ENCODE peak calls at places on chromosomes 3 and 15, in ten cellular contexts. G is CD8-positive, alpha-beta memory T cell; Y is testis; F is neural progenitor cell; P is stomach; I is neuronal stem cell; Q is HCT116; V is kidney; Z is CD8-positive, alpha-beta T cell; T is right cardiac atrium. U is an unnamed sample.

GRCh38 chr3:148847351-148847750 is 17.7 kb upstream of the CPA3 start:
- DNase-seq in G (no peak), Y (no peak), F (no peak), P (no peak), I (no peak), Q (no peak), V (no peak), Z (no peak), T (no peak), U (no peak)

GRCh38 chr3:117252208-117252607 is 542.6 kb downstream of the TUSC7 start:
- DNase-seq in G (no peak), Y (no peak), F (no peak), P (no peak), I (no peak), Q (no peak), V (no peak), Z (no peak), T (no peak), U (no peak)

GRCh38 chr3:16883726-16884083 is 1.1 kb upstream of the PLCL2 start:
- DNase-seq in G (no peak), Y (no peak), F (no peak), P (no peak), I (no peak), Q (no peak), V (no peak), Z (no peak), T (no peak), U (no peak)

GRCh38 chr3:177050466-177051237 is 146.6 kb downstream of the TBL1XR1 start:
- DNase-seq in G (no peak), Y (no peak), F (peak; percentile 17), P (no peak), I (no peak), Q (peak; percentile 19), V (no peak), Z (no peak), T (no peak), U (no peak)

GRCh38 chr15:32885711-32886110 is 167.9 kb downstream of the GREM1 start:
- DNase-seq in G (no peak), Y (no peak), F (no peak), P (no peak), I (no peak), Q (no peak), V (no peak), Z (no peak), T (no peak), U (no peak)

GRCh38 chr3:119849126-119849525 is 67.2 kb downstream of the NR1I2 start:
- DNase-seq in G (no peak), Y (no peak), F (no peak), P (no peak), I (no peak), Q (no peak), V (no peak), Z (no peak), T (no peak), U (no peak)

GRCh38 chr3:158837232-158837631 is 35.4 kb downstream of the MFSD1 start:
- DNase-seq in G (no peak), Y (no peak), F (no peak), P (no peak), I (no peak), Q (no peak), V (no peak), Z (no peak), T (no peak), U (no peak)

GRCh38 chr3:48090166-48090939 is 74.1 kb upstream of the MAP4 start:
- DNase-seq in G (no peak), Y (no peak), F (no peak), P (no peak), I (no peak), Q (no peak), V (no peak), Z (no peak), T (no peak), U (no peak)

GRCh38 chr3:127366383-127366782 is 78.5 kb upstream of the PRR20G start:
- DNase-seq in G (no peak), Y (no peak), F (peak; percentile 26), P (no peak), I (no peak), Q (no peak), V (no peak), Z (no peak), T (no peak), U (no peak)

DNA sequence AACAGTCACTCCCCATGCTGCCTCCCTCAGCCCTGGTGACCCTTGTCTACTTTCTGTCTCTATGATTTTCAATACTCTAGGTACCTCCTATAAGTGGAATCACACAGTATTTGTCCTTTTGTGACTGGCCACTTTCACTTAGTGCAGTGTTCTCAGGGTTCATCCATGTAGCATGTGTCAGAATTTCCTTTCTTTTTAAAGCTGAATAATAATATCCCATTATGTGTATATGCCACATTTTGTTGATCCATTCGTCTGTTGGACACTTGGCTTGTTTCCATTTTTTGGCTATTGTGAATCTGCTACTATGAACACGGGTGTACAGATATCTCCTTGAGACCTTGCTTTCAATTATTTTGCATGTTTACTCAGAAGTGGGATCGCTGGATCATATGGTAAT is 34.1 kb downstream of the PML start:
- DNase-seq in G (no peak), Y (no peak), F (no peak), P (no peak), I (no peak), Q (no peak), V (no peak), Z (no peak), T (no peak), U (no peak)
- H3K4me3 ChIP-seq in G (no peak overlapping the region), Y (no peak overlapping the region), F (no peak overlapping the region), P (no peak overlapping the region), I (no peak overlapping the region), Q (no peak overlapping the region), V (no peak overlapping the region), Z (no peak overlapping the region), T (no peak overlapping the region), U (no peak overlapping the region)

DNA sequence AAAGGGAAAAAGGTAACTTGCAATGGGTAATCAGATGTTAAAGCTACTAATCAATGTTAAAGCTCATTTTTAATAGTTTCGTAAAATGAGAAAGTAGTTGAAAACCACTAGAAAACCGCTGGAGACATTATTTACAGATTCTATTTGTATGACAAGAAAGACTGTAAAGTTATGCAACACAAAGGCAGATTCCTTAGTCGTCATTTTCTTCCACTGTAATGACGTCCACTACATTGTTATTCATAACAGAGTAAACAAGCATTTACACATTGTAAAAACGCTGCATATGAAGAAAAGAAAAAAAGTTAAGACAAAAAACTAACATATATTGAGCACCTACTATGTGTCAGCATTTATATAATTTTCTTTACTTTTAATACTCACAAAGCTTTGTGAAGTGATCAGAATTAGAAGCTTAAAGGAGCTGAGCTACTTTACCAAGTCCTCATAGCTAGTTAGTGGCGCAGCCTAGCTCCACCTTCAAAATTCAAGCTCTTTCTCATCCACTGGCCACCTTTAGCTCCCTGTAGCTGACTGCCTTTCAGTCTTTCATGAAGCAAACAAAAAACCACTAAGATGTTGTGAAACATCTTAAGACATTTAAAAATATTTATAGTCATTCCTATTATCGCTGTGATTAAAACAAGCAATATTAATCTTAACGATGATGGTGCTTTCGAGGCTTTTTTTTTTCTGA is 100.1 kb upstream of the CDIN1 start:
- DNase-seq in G (no peak), Y (no peak), F (no peak), P (no peak), I (no peak), Q (no peak), V (no peak), Z (no peak), T (no peak), U (no peak)
- H3K9me3 ChIP-seq in G (no peaks in the 10 kb centered on the region), Y (no peaks in the 10 kb centered on the region), F (no peaks in the 10 kb centered on the region), P (no peaks in the 10 kb centered on the region), I (no peaks in the 10 kb centered on the region), Q (no peaks in the 10 kb centered on the region), V (no peaks in the 10 kb centered on the region), Z (no peaks in the 10 kb centered on the region), T (no peaks in the 10 kb centered on the region), U (no peaks in the 10 kb centered on the region)

GRCh38 chr3:14187059-14187458 is 8.4 kb downstream of the LSM3 start:
- DNase-seq in G (no peak), Y (no peak), F (no peak), P (no peak), I (no peak), Q (no peak), V (no peak), Z (no peak), T (no peak), U (no peak)
- H3K4me3 ChIP-seq in G (no peak overlapping the region), Y (no peak overlapping the region), F (no peak overlapping the region), P (no peak overlapping the region), I (no peak overlapping the region), Q (no peak overlapping the region), V (no peak overlapping the region), Z (no peak overlapping the region), T (no peak overlapping the region), U (no peak overlapping the region)

GRCh38 chr15:25056484-25057429 is 102.0 kb downstream of the SNRPN start:
- DNase-seq in G (no peak), Y (peak; percentile 28), F (no peak), P (peak; percentile 17), I (no peak), Q (no peak), V (peak; percentile 60), Z (no peak), T (no peak), U (no peak)

GRCh38 chr15:25059698-25060471 is 105.1 kb downstream of the SNRPN start:
- DNase-seq in G (no peak), Y (peak; percentile 9), F (no peak), P (no peak), I (no peak), Q (no peak), V (peak; percentile 25), Z (no peak), T (no peak), U (no peak)

GRCh38 chr15:25060472-25060803 is 105.7 kb downstream of the SNRPN start:
- DNase-seq in G (no peak), Y (peak; percentile 3), F (no peak), P (peak; percentile 23), I (no peak), Q (no peak), V (no peak), Z (no peak), T (no peak), U (no peak)

GRCh38 chr15:25057574-25057973 is 102.8 kb downstream of the SNRPN start:
- DNase-seq in G (no peak), Y (peak; percentile 4), F (no peak), P (peak; percentile 9), I (no peak), Q (no peak), V (no peak), Z (no peak), T (no peak), U (no peak)

GRCh38 chr15:25058080-25058785 is 103.4 kb downstream of the SNRPN start:
- DNase-seq in G (no peak), Y (peak; percentile 21), F (no peak), P (peak; percentile 9), I (no peak), Q (no peak), V (no peak), Z (no peak), T (no peak), U (no peak)
- H3K9me3 ChIP-seq in G (peaks cover 99% of the 10 kb centered on the region), Y (no peaks in the 10 kb centered on the region), F (peaks cover 40% of the 10 kb centered on the region), P (peaks cover 100% of the 10 kb centered on the region), I (peaks cover 100% of the 10 kb centered on the region), Q (peaks cover 66% of the 10 kb centered on the region), V (peaks cover 100% of the 10 kb centered on the region), Z (peaks cover 98% of the 10 kb centered on the region), T (peaks cover 95% of the 10 kb centered on the region), U (peaks cover 42% of the 10 kb centered on the region)

U was measured in BE2C.